ENCODE peak calls at places on chromosomes 5 and 9, in four cellular contexts. One of them, this sample, is unnamed.

GRCh38 chr9:105070176-105070575 is 142.2 kb upstream of the ABCA1 start:
- DNase-seq in GM12865: no peak
- DNase-seq in NCI-H1417: no peak
- DNase-seq in activated naive CD4-positive, alpha-beta T cell treated with anti-CD3 and anti-CD28 coated beads, Interleukin-2, amount 10 ng/mL, durations not matched to agents 7 days and 5 days: no peak
- DNase-seq in this sample: no peak

GRCh38 chr9:6557883-6558282 is 87.6 kb downstream of the GLDC start:
- DNase-seq in GM12865: no peak
- DNase-seq in NCI-H1417: peak; percentile 55
- DNase-seq in activated naive CD4-positive, alpha-beta T cell treated with anti-CD3 and anti-CD28 coated beads, Interleukin-2, amount 10 ng/mL, durations not matched to agents 7 days and 5 days: no peak
- DNase-seq in this sample: peak; percentile 63

GRCh38 chr5:71743135-71743534 is 24.1 kb downstream of the CARTPT start:
- DNase-seq in GM12865: no peak
- DNase-seq in NCI-H1417: no peak
- DNase-seq in activated naive CD4-positive, alpha-beta T cell treated with anti-CD3 and anti-CD28 coated beads, Interleukin-2, amount 10 ng/mL, durations not matched to agents 7 days and 5 days: no peak
- DNase-seq in this sample: no peak

GRCh38 chr9:82332018-82332773 is 343.6 kb downstream of the SPATA31D1 start:
- DNase-seq in GM12865: no peak
- DNase-seq in NCI-H1417: no peak
- DNase-seq in activated naive CD4-positive, alpha-beta T cell treated with anti-CD3 and anti-CD28 coated beads, Interleukin-2, amount 10 ng/mL, durations not matched to agents 7 days and 5 days: no peak
- DNase-seq in this sample: no peak

GRCh38 chr5:128965011-128965637 is at the start of gene SLC27A6:
- DNase-seq in GM12865: no peak
- DNase-seq in NCI-H1417: no peak
- DNase-seq in activated naive CD4-positive, alpha-beta T cell treated with anti-CD3 and anti-CD28 coated beads, Interleukin-2, amount 10 ng/mL, durations not matched to agents 7 days and 5 days: no peak
- DNase-seq in this sample: peak; percentile 43

GRCh38 chr9:126158591-126159519 is 167.8 kb upstream of the MVB12B start:
- DNase-seq in GM12865: no peak
- DNase-seq in NCI-H1417: no peak
- DNase-seq in activated naive CD4-positive, alpha-beta T cell treated with anti-CD3 and anti-CD28 coated beads, Interleukin-2, amount 10 ng/mL, durations not matched to agents 7 days and 5 days: no peak
- DNase-seq in this sample: no peak

GRCh38 chr5:39547548-39548154 is 122.9 kb upstream of the DAB2 start:
- DNase-seq in GM12865: peak; percentile 21
- DNase-seq in NCI-H1417: peak; percentile 2
- DNase-seq in activated naive CD4-positive, alpha-beta T cell treated with anti-CD3 and anti-CD28 coated beads, Interleukin-2, amount 10 ng/mL, durations not matched to agents 7 days and 5 days: no peak
- DNase-seq in this sample: peak; percentile 7

GRCh38 chr5:854217-854616 is 3.4 kb upstream of the ZDHHC11 start:
- DNase-seq in GM12865: no peak
- DNase-seq in NCI-H1417: no peak
- DNase-seq in activated naive CD4-positive, alpha-beta T cell treated with anti-CD3 and anti-CD28 coated beads, Interleukin-2, amount 10 ng/mL, durations not matched to agents 7 days and 5 days: no peak
- DNase-seq in this sample: no peak

GRCh38 chr5:55344392-55344992 is 36.7 kb downstream of the MTREX start:
- DNase-seq in GM12865: peak; percentile 72
- DNase-seq in NCI-H1417: peak; percentile 60
- DNase-seq in activated naive CD4-positive, alpha-beta T cell treated with anti-CD3 and anti-CD28 coated beads, Interleukin-2, amount 10 ng/mL, durations not matched to agents 7 days and 5 days: peak; percentile 77
- DNase-seq in this sample: peak; percentile 46

GRCh38 chr9:124390812-124391658 is 24.2 kb downstream of the PSMB7 start:
- DNase-seq in GM12865: no peak
- DNase-seq in NCI-H1417: no peak
- DNase-seq in activated naive CD4-positive, alpha-beta T cell treated with anti-CD3 and anti-CD28 coated beads, Interleukin-2, amount 10 ng/mL, durations not matched to agents 7 days and 5 days: no peak
- DNase-seq in this sample: no peak

GRCh38 chr9:138022756-138023393 is 145.3 kb downstream of the CACNA1B start:
- DNase-seq in GM12865: no peak
- DNase-seq in NCI-H1417: no peak
- DNase-seq in activated naive CD4-positive, alpha-beta T cell treated with anti-CD3 and anti-CD28 coated beads, Interleukin-2, amount 10 ng/mL, durations not matched to agents 7 days and 5 days: no peak
- DNase-seq in this sample: no peak